ENCODE peak calls at places on chromosomes 4 and X, in four cellular contexts. V is bronchial epithelial cell; Y is CD8-positive, alpha-beta T cell; H is left lung. A is an unnamed sample.

GRCh38 chrX:41234962-41235361 is 99.0 kb upstream of the DDX3X start:
- DNase-seq in V (no peak), Y (no peak), H (no peak), A (no peak)

GRCh38 chr4:150045410-150045809 is 32.8 kb upstream of the DCLK2 start:
- DNase-seq in V (no peak), Y (no peak), H (no peak), A (no peak)

GRCh38 chrX:74251006-74251930 is 52.7 kb upstream of the ZCCHC13 start:
- DNase-seq in V (peak), Y (no peak), H (no peak), A (no peak)

GRCh38 chr4:8835521-8836365 is 35.9 kb downstream of the HMX1 start:
- DNase-seq in V (no peak), Y (no peak), H (peak), A (no peak)

GRCh38 chrX:86263526-86263925 is 115.3 kb downstream of the DACH2 start:
- DNase-seq in V (no peak), Y (no peak), H (no peak), A (no peak)

GRCh38 chrX:10217218-10217617 is 60.4 kb downstream of the CLCN4 start:
- DNase-seq in V (no peak), Y (no peak), H (no peak), A (no peak)

GRCh38 chr4:121277194-121278105 is 103.4 kb downstream of the QRFPR start:
- DNase-seq in V (peak), Y (no peak), H (no peak), A (no peak)

GRCh38 chr4:108619372-108620100 is 840 bp upstream of the RPL34 start:
- DNase-seq in V (no peak), Y (peak), H (no peak), A (no peak)

GRCh38 chrX:34810364-34810763 is 132.2 kb upstream of the FAM47B start:
- DNase-seq in V (peak), Y (no peak), H (no peak), A (no peak)

GRCh38 chr4:172547724-172548123 is 620.9 kb upstream of the GALNT7 start:
- DNase-seq in V (no peak), Y (no peak), H (no peak), A (no peak)

GRCh38 chrX:153649178-153649914 is 2.3 kb downstream of the DUSP9 start:
- DNase-seq in V (no peak), Y (peak), H (peak), A (no peak)

GRCh38 chr4:144547678-144548298 is 98.2 kb upstream of the HHIP start:
- DNase-seq in V (no peak), Y (no peak), H (no peak), A (no peak)

GRCh38 chr4:178215309-178215708 is 773.1 kb upstream of the AGA start:
- DNase-seq in V (peak), Y (no peak), H (no peak), A (no peak)

GRCh38 chr4:169852481-169852880 is 94.7 kb upstream of the HPF1 start:
- DNase-seq in V (no peak), Y (no peak), H (no peak), A (no peak)

GRCh38 chr4:135050086-135050717 is 848.6 kb upstream of the PABPC4L start:
- DNase-seq in V (no peak), Y (no peak), H (no peak), A (no peak)

GRCh38 chr4:74793757-74794340 is 474 bp downstream of the BTC start:
- DNase-seq in V (peak), Y (no peak), H (peak), A (no peak)

GRCh38 chr4:100504086-100504874 is 13.5 kb downstream of the EMCN start:
- DNase-seq in V (no peak), Y (no peak), H (no peak), A (no peak)

GRCh38 chrX:133444952-133445831 is 29.9 kb upstream of the GPC4 start:
- DNase-seq in V (peak), Y (no peak), H (no peak), A (no peak)

GRCh38 chr4:139666735-139667266 is 1.2 kb downstream of the MGST2 start:
- DNase-seq in V (peak), Y (no peak), H (peak), A (no peak)

GRCh38 chr4:98996056-98996941 is 778 bp downstream of the METAP1 start:
- DNase-seq in V (peak), Y (no peak), H (peak), A (no peak)

GRCh38 chrX:45903781-45904201 is 641.4 kb downstream of the ZNF674 start:
- DNase-seq in V (peak), Y (no peak), H (no peak), A (no peak)

GRCh38 chr4:180538384-180539052 is 1704.7 kb upstream of the TENM3 start:
- DNase-seq in V (no peak), Y (no peak), H (no peak), A (no peak)

GRCh38 chrX:53184836-53185235 is 40.2 kb downstream of the KDM5C start:
- DNase-seq in V (peak), Y (no peak), H (no peak), A (no peak)

GRCh38 chrX:139192386-139192961 is 338.1 kb upstream of the F9 start:
- DNase-seq in V (no peak), Y (no peak), H (no peak), A (no peak)

DNA sequence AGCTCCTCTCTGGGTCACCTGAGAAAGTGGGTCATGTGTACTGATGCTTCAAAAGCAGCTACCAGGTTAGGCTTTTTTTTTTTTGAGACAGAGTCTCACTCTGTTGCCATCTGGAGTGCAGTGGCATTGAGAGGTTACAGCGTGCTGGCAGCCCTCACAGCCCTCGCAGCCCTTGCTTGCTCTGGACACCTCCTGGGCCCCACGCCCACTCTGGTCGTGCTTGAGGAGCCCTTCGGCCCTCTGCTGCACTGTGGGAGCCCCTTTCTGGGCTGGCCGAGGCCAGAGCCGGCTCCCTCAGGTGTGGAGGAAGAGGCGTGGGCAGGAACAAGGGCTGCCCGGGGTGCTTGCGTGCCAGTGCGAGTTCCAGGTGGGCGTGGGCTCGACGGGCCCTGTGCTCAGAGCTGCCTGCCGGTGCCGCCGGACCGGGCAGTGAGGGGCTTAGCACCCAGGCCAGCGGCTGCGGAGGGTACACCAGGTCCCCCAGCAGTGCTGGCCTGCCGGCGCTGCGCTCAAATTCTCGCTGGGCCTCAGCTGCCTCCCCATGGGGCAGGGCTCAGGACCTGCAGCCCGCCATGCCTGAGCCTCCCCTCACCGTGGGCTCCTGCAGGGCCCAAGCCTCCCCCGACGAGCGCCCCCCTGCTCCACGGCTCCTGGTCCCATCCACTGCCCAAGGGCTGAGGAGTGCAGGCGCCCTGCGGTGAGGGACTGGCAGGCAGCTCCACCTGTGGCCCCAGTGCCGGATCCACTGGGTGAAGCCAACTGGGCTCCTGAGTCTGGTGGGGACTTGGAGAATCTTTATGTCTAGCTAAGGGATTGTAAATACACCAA is 49.3 kb upstream of the IL21 start:
- DNase-seq in V (no peak), Y (no peak), H (no peak), A (no peak)
- TF ChIP-seq CTCF in V (no peak), Y (no peak), H (no peak), A (no peak)

GRCh38 chrX:123203772-123204171 is 19.7 kb downstream of the GRIA3 start:
- DNase-seq in V (no peak), Y (no peak), H (no peak), A (no peak)
- TF ChIP-seq CTCF in V (no peak), Y (no peak), H (no peak), A (no peak)

DNA sequence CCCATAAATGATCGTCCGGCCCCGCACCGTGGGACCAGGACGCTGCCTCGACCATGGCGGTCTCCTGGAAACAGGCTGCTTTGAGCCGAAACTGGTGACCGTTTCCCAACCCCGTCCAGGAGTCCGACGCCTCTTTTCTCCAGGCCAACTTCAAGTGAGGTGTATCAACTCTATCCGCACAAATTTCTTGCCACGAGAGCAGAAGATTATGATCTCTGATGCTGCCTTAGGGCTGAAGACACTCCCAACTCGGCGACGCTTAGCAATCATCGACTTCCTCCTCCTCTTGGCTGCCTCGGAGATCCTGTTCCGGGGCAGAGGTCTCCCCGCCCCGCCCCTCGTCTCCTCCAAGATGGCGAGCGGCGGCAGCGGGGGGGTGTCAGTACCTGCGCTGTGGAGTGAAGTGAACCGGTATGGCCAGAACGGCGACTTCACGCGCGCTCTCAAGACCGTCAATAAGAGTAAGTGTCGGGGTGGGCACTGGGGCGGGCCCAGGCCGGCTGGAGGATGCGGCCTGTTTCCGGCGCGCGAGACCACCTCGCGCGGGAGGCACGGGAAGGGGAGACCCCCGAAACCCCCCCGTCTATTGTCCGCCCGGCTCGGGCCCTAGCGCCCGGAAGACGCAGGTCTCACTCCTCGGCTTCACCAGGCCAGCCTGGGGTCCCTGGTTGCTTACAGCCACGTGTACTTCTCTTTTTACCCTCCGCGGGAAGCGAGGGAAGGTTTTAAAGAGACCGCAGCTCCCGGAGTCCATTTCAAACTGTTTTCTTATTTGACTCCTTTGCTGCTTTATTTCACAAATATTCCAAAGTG is at the start of gene SRP72:
- DNase-seq in V (peak), Y (peak), H (peak), A (peak)
- TF ChIP-seq CTCF in V (no peak), Y (no peak), H (no peak), A (no peak)

GRCh38 chr4:6620891-6621555 is 19.5 kb upstream of the MRFAP1 start:
- DNase-seq in V (no peak), Y (no peak), H (no peak), A (no peak)
- TF ChIP-seq CTCF in V (no peak), Y (no peak), H (no peak), A (no peak)

GRCh38 chr4:19850909-19851308 is 400.8 kb upstream of the SLIT2 start:
- DNase-seq in V (peak), Y (no peak), H (no peak), A (no peak)
- TF ChIP-seq CTCF in V (no peak), Y (no peak), H (no peak), A (no peak)

DNA sequence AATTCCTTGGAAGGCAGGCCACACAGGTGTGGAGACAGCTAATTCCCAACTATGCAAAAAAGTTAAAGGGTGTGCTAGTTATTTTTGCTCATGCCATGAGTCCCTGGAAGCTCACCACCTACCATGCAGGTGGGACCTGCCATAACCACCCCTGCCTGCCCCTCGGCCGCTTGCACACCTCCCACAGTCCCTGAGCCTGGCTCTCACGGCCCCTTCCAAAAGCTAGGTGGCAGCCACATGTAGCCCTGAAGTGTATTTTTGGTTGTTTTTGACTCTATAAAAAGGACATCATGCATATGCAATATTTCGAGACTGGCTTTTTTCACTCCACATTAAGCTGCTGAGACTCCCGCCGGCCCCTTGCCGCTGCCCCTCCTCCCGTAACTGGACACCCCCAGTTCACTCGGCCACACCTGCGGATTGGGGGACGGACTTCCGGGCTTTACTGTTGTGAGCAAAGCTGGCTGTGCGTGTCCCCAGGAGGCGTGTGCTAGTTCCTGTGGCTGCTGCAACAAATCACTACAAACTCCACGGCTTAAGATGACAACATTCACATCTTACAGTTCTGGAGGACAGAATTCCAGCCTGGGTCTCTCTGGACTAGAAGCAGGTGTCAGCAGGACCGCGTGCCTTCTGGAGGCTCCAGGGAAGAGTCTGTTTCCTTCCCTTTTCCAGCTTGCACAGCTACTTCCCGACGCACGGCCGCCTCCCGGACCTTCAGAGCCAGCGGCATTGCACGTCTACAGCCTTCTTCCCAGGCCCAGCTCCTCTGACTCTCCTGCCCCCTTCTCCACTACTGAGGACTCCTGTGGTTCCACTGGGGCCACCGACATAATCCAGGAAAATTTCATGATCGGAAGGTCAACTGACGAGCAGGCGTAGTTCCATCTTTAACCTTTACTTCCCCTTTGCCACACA is 24.8 kb downstream of the ZFYVE28 start:
- DNase-seq in V (peak), Y (no peak), H (no peak), A (no peak)
- TF ChIP-seq CTCF in V (peak), Y (no peak), H (no peak), A (no peak)

GRCh38 chr4:15848191-15848842 is 70.2 kb downstream of the CD38 start:
- DNase-seq in V (peak), Y (no peak), H (no peak), A (no peak)
- TF ChIP-seq CTCF in V (no peak), Y (no peak), H (no peak), A (no peak)

GRCh38 chr4:75935628-75936027 is 5.2 kb downstream of the NAAA start:
- DNase-seq in V (no peak), Y (no peak), H (no peak), A (no peak)

GRCh38 chr4:75939890-75940691 is 722 bp downstream of the NAAA start:
- DNase-seq in V (peak), Y (peak), H (peak), A (peak)

GRCh38 chr4:75940692-75941253 is at the start of gene NAAA:
- DNase-seq in V (peak), Y (peak), H (peak), A (peak)
- TF ChIP-seq CTCF in V (peak), Y (no peak), H (peak), A (no peak)